ENCODE peak calls at places on chromosomes 13 and 19, in seven cellular contexts. U is BJ, H is activated B cell treated with CpG ODN at 0.5 μM for 24 hours, G is AG09309, Z is astrocyte of the spinal cord, O is psoas muscle, Y is tibial artery. D is an unnamed sample.

GRCh38 chr13:92530364-92530763 is 696.2 kb upstream of the GPC6 start:
- DNase-seq in Z (no peak), U (no peak), Y (no peak), G (no peak), O (no peak), H (no peak), D (no peak)

GRCh38 chr13:41199526-41199925 is 5.2 kb upstream of the KBTBD7 start:
- DNase-seq in G (no peak), O (no peak), Y (no peak), Z (no peak), H (no peak), U (no peak), D (no peak)

GRCh38 chr13:49681837-49682236 is 9.4 kb downstream of the EBPL start:
- DNase-seq in H (no peak), U (no peak), Z (peak; percentile 39), O (no peak), Y (no peak), G (no peak), D (peak; percentile 39)

GRCh38 chr19:56972291-56972914 is 131.9 kb upstream of the PEG3 start:
- DNase-seq in Y (no peak), H (no peak), U (no peak), O (no peak), G (no peak), Z (no peak), D (no peak)

GRCh38 chr13:30998548-30999140 is 66.2 kb downstream of the TEX26 start:
- DNase-seq in U (no peak), G (no peak), O (no peak), Y (no peak), Z (peak; percentile 82), H (no peak), D (no peak)

GRCh38 chr19:41327499-41328156 is 17.7 kb downstream of the CCDC97 start:
- DNase-seq in G (no peak), Y (peak; percentile 73), O (peak; percentile 85), Z (peak; percentile 58), U (no peak), H (peak; percentile 77), D (no peak)

GRCh38 chr13:40974460-40975407 is 44.4 kb downstream of the ELF1 start:
- DNase-seq in H (no peak), U (no peak), Z (peak; percentile 30), G (peak; percentile 20), O (no peak), Y (no peak), D (peak; percentile 44)

GRCh38 chr19:940591-941291 is 14.9 kb downstream of the ARID3A start:
- DNase-seq in G (no peak), U (no peak), O (peak; percentile 83), Y (peak; percentile 80), Z (peak; percentile 60), H (peak; percentile 73), D (no peak)

GRCh38 chr19:45323671-45324081 is 1.0 kb upstream of the CKM start:
- DNase-seq in H (no peak), U (no peak), Y (no peak), Z (no peak), O (peak; percentile 91), G (no peak), D (no peak)

GRCh38 chr19:54266133-54266532 is 9.1 kb upstream of the LILRB5 start:
- DNase-seq in Y (peak; percentile 75), O (no peak), U (no peak), Z (peak; percentile 55), H (peak; percentile 60), G (peak; percentile 4), D (peak; percentile 37)

GRCh38 chr13:73000027-73000674 is 58.7 kb upstream of the KLF5 start:
- DNase-seq in U (no peak), G (no peak), Y (no peak), Z (peak; percentile 55), O (no peak), H (no peak), D (peak; percentile 6)

GRCh38 chr13:108595416-108596257 is 33.8 kb upstream of the MYO16 start:
- DNase-seq in H (no peak), Y (no peak), Z (peak; percentile 46), G (no peak), U (no peak), O (no peak), D (no peak)

GRCh38 chr13:31200636-31200970 is 828 bp downstream of the B3GLCT start:
- DNase-seq in G (no peak), U (no peak), Y (peak; percentile 33), H (no peak), Z (peak; percentile 21), O (peak; percentile 75), D (peak; percentile 5)

GRCh38 chr19:29881386-29881785 is 60.7 kb upstream of the URI1 start:
- DNase-seq in H (no peak), Y (no peak), O (no peak), Z (no peak), U (no peak), G (no peak), D (peak; percentile 59)

GRCh38 chr13:53201454-53202225 is 173.0 kb downstream of the OLFM4 start:
- DNase-seq in O (peak; percentile 43), U (no peak), H (no peak), Y (no peak), Z (no peak), G (no peak), D (no peak)

GRCh38 chr13:98324105-98324504 is 147.0 kb upstream of the RNF113B start:
- DNase-seq in Y (peak; percentile 60), O (no peak), U (no peak), G (peak; percentile 55), Z (peak; percentile 75), H (no peak), D (no peak)

GRCh38 chr19:17658666-17659065 is 29.5 kb downstream of the UNC13A start:
- DNase-seq in Y (no peak), G (peak; percentile 7), H (no peak), O (no peak), Z (no peak), U (no peak), D (no peak)

GRCh38 chr13:67369895-67370660 is 139.9 kb upstream of the PCDH9 start:
- DNase-seq in Y (no peak), H (no peak), G (no peak), O (no peak), U (peak; percentile 41), Z (peak; percentile 97), D (peak; percentile 3)

GRCh38 chr19:47200530-47200929 is 30.5 kb downstream of the BBC3 start:
- DNase-seq in Z (no peak), H (no peak), Y (no peak), U (no peak), O (no peak), G (no peak), D (no peak)
- TF ChIP-seq CTCF in Z (no peak), H (no peak), Y (no peak), U (no peak), O (no peak), G (no peak), D (no peak)

GRCh38 chr19:13826652-13827235 is 31.5 kb downstream of the ZSWIM4 start:
- DNase-seq in Y (no peak), G (no peak), U (no peak), O (no peak), H (no peak), Z (no peak), D (no peak)

GRCh38 chr19:13825489-13826475 is 30.5 kb downstream of the ZSWIM4 start:
- DNase-seq in Y (no peak), U (no peak), H (no peak), O (no peak), G (no peak), Z (no peak), D (no peak)

GRCh38 chr19:13830761-13831481 is 35.7 kb downstream of the ZSWIM4 start:
- DNase-seq in O (no peak), H (no peak), U (no peak), Z (peak; percentile 51), G (no peak), Y (no peak), D (peak; percentile 66)

GRCh38 chr19:13824703-13825102 is 29.5 kb downstream of the ZSWIM4 start:
- DNase-seq in G (no peak), Z (no peak), U (no peak), Y (no peak), O (no peak), H (no peak), D (no peak)

GRCh38 chr19:13827656-13828055 is 32.4 kb downstream of the ZSWIM4 start:
- DNase-seq in O (no peak), Z (no peak), G (no peak), U (no peak), Y (no peak), H (no peak), D (no peak)
- TF ChIP-seq CTCF in O (no peak), Z (peak; percentile 2), G (no peak), U (no peak), Y (no peak), H (no peak), D (peak; percentile 20)

GRCh38 chr13:57716295-57716694 is 84.8 kb downstream of the PCDH17 start:
- DNase-seq in Z (no peak), G (no peak), U (no peak), H (no peak), O (no peak), Y (no peak), D (no peak)
- TF ChIP-seq CTCF in Z (no peak), G (no peak), U (no peak), H (no peak), O (no peak), Y (no peak), D (no peak)

GRCh38 chr13:29260684-29261083 is 334.8 kb downstream of the SLC7A1 start:
- DNase-seq in Z (no peak), Y (no peak), O (no peak), G (no peak), U (no peak), H (no peak), D (no peak)
- TF ChIP-seq CTCF in Z (no peak), Y (no peak), O (no peak), G (no peak), U (no peak), H (no peak), D (peak; percentile 13)

DNA sequence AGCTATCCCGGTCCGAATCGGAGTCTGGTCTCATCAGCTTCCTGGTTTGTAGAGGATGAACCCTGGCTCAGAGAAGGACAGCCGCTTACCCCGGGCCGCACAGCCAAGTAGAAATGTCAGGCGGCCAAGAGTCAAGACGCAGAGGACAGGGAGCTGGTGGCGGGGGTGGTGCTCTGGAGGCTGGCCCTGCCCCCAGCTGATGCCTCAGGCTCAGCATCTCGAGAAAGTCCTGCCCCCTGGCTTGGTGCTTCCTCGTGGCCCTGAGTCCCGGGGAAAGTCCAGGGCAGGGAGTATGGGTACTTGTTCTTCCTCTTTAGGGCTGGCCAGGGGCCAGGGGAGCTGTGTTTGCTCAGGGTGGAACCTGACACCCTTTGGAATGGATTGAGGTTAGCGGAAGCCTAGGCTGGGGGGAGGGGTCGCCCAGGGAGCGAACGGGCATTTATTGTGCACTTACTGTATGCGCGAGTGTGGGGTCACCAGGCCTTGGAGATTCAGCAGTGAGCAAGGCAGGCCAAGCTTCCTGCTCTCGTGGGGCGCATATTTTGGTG is 2.2 kb downstream of the TJP3 start:
- DNase-seq in Z (peak; percentile 34), H (no peak), G (no peak), O (peak; percentile 76), U (no peak), Y (peak; percentile 75), D (no peak)
- TF ChIP-seq CTCF in Z (no peak), H (no peak), G (no peak), O (no peak), U (no peak), Y (no peak), D (no peak)

GRCh38 chr19:46416077-46416709 is 2.8 kb upstream of the CCDC8 start:
- DNase-seq in Z (peak; percentile 94), H (no peak), U (peak; percentile 42), G (no peak), Y (peak; percentile 80), O (peak; percentile 88), D (peak; percentile 76)
- TF ChIP-seq CTCF in Z (no peak), H (no peak), U (no peak), G (no peak), Y (no peak), O (no peak), D (no peak)

D was measured in HFFc6.